ENCODE peak calls at places on chromosomes 1 and 21, in six cellular contexts. I is HCEC 1CT; O is DMS 273 treated with DMSO at 0.1 percent for 48 hours; Q is T-helper 22 cell; D is stimulated activated naive CD8-positive, alpha-beta T cell treated with anti-CD3 and anti-CD28 coated beads, Interleukin-15, Interleukin-2, amounts not matched to agents 100 U/mL and 50 U/mL, for 24 hours; A is NCI-H345. G is an unnamed sample.

GRCh38 chr1:31984419-31985347 is 29.0 kb upstream of the KHDRBS1 start:
- DNase-seq in I (peak; percentile 22), O (no peak), Q (peak; percentile 13), D (peak; percentile 39), A (no peak), G (no peak)

GRCh38 chr1:226309398-226310122 is 596 bp upstream of the LIN9 start:
- DNase-seq in I (no peak), O (no peak), Q (no peak), D (no peak), A (peak; percentile 36), G (peak; percentile 57)

GRCh38 chr1:225481738-225482137 is 53.9 kb upstream of the LBR start:
- DNase-seq in I (no peak), O (no peak), Q (no peak), D (no peak), A (no peak), G (no peak)

GRCh38 chr1:63322944-63323865 is 838 bp downstream of the FOXD3 start:
- DNase-seq in I (no peak), O (peak; percentile 41), Q (no peak), D (peak; percentile 45), A (peak; percentile 73), G (peak; percentile 61)

GRCh38 chr1:110674337-110675059 is at the start of gene KCNA3:
- DNase-seq in I (no peak), O (no peak), Q (peak; percentile 64), D (peak; percentile 69), A (peak; percentile 76), G (peak; percentile 91)

GRCh38 chr1:182484531-182485257 is 34.7 kb downstream of the RGSL1 start:
- DNase-seq in I (no peak), O (no peak), Q (no peak), D (peak; percentile 8), A (no peak), G (peak; percentile 46)

GRCh38 chr1:180150982-180151381 is 3.7 kb upstream of the QSOX1 start:
- DNase-seq in I (no peak), O (no peak), Q (no peak), D (no peak), A (no peak), G (no peak)

GRCh38 chr1:118075116-118075515 is 109.9 kb downstream of the SPAG17 start:
- DNase-seq in I (peak; percentile 15), O (no peak), Q (no peak), D (no peak), A (no peak), G (no peak)

GRCh38 chr1:172588296-172589291 is 55.6 kb downstream of the SUCO start:
- DNase-seq in I (peak; percentile 91), O (no peak), Q (no peak), D (peak; percentile 13), A (no peak), G (no peak)

GRCh38 chr1:225972344-225973152 is 26.6 kb downstream of the SDE2 start:
- DNase-seq in I (no peak), O (no peak), Q (no peak), D (no peak), A (no peak), G (no peak)

GRCh38 chr1:221712198-221712684 is 29.6 kb downstream of the DUSP10 start:
- DNase-seq in I (peak; percentile 89), O (no peak), Q (peak; percentile 64), D (no peak), A (no peak), G (no peak)

GRCh38 chr1:114258633-114259032 is 105.0 kb upstream of the SYT6 start:
- DNase-seq in I (no peak), O (no peak), Q (no peak), D (no peak), A (no peak), G (no peak)

GRCh38 chr1:174809755-174810280 is 189.9 kb upstream of the CACYBP start:
- DNase-seq in I (no peak), O (no peak), Q (no peak), D (no peak), A (no peak), G (no peak)

GRCh38 chr1:62318756-62319544 is at the start of gene KANK4:
- DNase-seq in I (no peak), O (no peak), Q (no peak), D (no peak), A (peak; percentile 31), G (peak; percentile 69)

GRCh38 chr1:112881742-112882127 is 74.3 kb downstream of the SLC16A1 start:
- DNase-seq in I (no peak), O (no peak), Q (no peak), D (no peak), A (no peak), G (no peak)

GRCh38 chr21:38165466-38166213 is 91.2 kb upstream of the KCNJ15 start:
- DNase-seq in I (peak; percentile 43), O (peak; percentile 71), Q (no peak), D (no peak), A (no peak), G (no peak)

GRCh38 chr1:3645247-3645646 is 4.7 kb downstream of the WRAP73 start:
- DNase-seq in I (no peak), O (no peak), Q (no peak), D (no peak), A (no peak), G (no peak)

GRCh38 chr1:41242645-41243171 is 602 bp upstream of the SCMH1 start:
- DNase-seq in I (no peak), O (no peak), Q (no peak), D (no peak), A (peak; percentile 43), G (peak; percentile 3)

GRCh38 chr1:109791495-109792040 is 27.8 kb upstream of the EPS8L3 start:
- DNase-seq in I (no peak), O (no peak), Q (no peak), D (no peak), A (no peak), G (no peak)

GRCh38 chr21:22225299-22225698 is 1227.1 kb downstream of the NCAM2 start:
- DNase-seq in I (no peak), O (no peak), Q (no peak), D (no peak), A (no peak), G (no peak)